ENCODE peak calls at places on chromosomes 13 and 19, in four cellular contexts. R is body of pancreas, Q is fibroblast of lung, O is uterus. L is an unnamed sample. For H3K36me3, the result is how much of the 10 kb centered on the place peaks cover.

GRCh38 chr13:71580614-71581013 is 286.4 kb downstream of the DACH1 start:
- DNase-seq in O (no peak), R (no peak), Q (no peak), L (no peak)

GRCh38 chr13:80340643-80341097 is 256 bp downstream of the SPRY2 start:
- DNase-seq in Q (peak), R (no peak), O (no peak), L (peak)

GRCh38 chr13:112119192-112120030 is 52.5 kb downstream of the SOX1 start:
- DNase-seq in O (no peak), Q (no peak), R (no peak), L (no peak)

GRCh38 chr13:57823704-57824103 is 192.2 kb downstream of the PCDH17 start:
- DNase-seq in Q (no peak), R (no peak), O (no peak), L (no peak)

GRCh38 chr19:58451358-58452101 is at the start of gene ZNF324B:
- DNase-seq in O (peak), R (peak), Q (peak), L (peak)

GRCh38 chr19:50414850-50415660 is 3.7 kb upstream of the SPIB start:
- DNase-seq in O (peak), R (peak), Q (peak), L (peak)

GRCh38 chr19:6678690-6679109 is 8.7 kb upstream of the TNFSF14 start:
- DNase-seq in R (no peak), O (no peak), Q (no peak), L (peak)

GRCh38 chr13:59332966-59333365 is 830.8 kb downstream of the DIAPH3 start:
- DNase-seq in Q (no peak), O (peak), R (peak), L (no peak)

GRCh38 chr19:42010245-42011126 is 16.5 kb upstream of the ATP1A3 start:
- DNase-seq in O (no peak), Q (peak), R (no peak), L (no peak)

GRCh38 chr13:89393758-89394157 is 1722.6 kb downstream of the SLITRK5 start:
- DNase-seq in R (no peak), Q (no peak), O (no peak), L (no peak)

GRCh38 chr19:34711890-34712289 is 22.2 kb upstream of the ZNF181 start:
- DNase-seq in R (no peak), Q (no peak), O (no peak), L (no peak)

GRCh38 chr13:91767681-91768080 is 369.3 kb downstream of the GPC5 start:
- DNase-seq in R (no peak), Q (peak), O (no peak), L (no peak)

GRCh38 chr19:40594657-40595077 is 6.5 kb upstream of the LTBP4 start:
- DNase-seq in O (no peak), Q (no peak), R (no peak), L (peak)

GRCh38 chr19:14941189-14941588 is at the start of gene OR7C2:
- DNase-seq in Q (no peak), R (no peak), O (no peak), L (no peak)
- H3K4me3 ChIP-seq in Q (no peak), R (no peak), O (no peak), L (no peak)

GRCh38 chr13:30359999-30360398 is 52.6 kb upstream of the KATNAL1 start:
- DNase-seq in R (no peak), Q (no peak), O (no peak), L (no peak)
- H3K27ac ChIP-seq in R (no peak), Q (no peak), O (no peak), L (no peak)

GRCh38 chr19:55091126-55091910 is 15.6 kb downstream of the EPS8L1 start:
- DNase-seq in Q (no peak), O (no peak), R (no peak), L (no peak)
- H3K36me3 ChIP-seq in Q (under half), O (under half), R (under half), L (under half)

DNA sequence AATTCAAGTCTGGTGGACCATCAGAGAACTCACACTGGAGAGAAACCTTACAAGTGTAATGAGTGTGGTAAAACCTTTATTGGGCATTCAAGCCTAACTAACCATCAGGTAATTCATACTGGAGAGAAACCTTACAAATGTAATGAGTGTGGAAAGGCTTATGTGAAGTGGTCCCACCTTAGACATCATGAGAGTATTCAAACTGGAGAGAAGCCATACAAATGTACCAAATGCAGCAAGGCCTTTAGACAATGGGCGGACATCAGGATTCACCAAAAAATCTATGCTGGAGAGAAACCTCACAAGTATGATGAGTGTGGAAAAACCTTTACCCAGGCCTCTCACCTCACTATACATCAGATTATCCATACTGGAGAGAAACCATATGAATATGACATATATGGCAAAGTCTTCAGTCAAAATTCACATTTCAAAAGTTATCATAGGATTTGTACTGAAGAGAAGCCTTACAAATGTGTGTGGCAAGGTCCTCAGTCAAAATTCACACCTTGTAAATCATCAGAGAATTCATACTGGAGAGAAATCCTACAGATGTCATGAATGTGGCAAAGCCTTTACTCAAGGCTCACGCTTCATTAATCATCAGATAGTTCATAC is 19.7 kb upstream of the ZNF665 start:
- DNase-seq in Q (no peak), O (no peak), R (no peak), L (no peak)
- H3K4me3 ChIP-seq in Q (no peak), O (no peak), R (no peak), L (no peak)

GRCh38 chr13:41633776-41634175 is 176.4 kb downstream of the RGCC start:
- DNase-seq in Q (no peak), O (no peak), R (no peak), L (no peak)
- H3K27ac ChIP-seq in Q (no peak), O (no peak), R (no peak), L (no peak)

GRCh38 chr13:45341034-45341798 is at the start of gene TPT1:
- DNase-seq in Q (peak), O (peak), R (peak), L (peak)
- H3K36me3 ChIP-seq in Q (under half), O (under half), R (under half), L (under half)